ENCODE peak calls at places on chromosomes 12 and 14, in four cellular contexts. V is astrocyte of the spinal cord; E is epithelial cell of esophagus; A is CD8-positive, alpha-beta memory T cell. D is an unnamed sample.

GRCh38 chr14:32913725-32914124 is 25.0 kb upstream of the NPAS3 start:
- DNase-seq in V (peak; percentile 39), E (peak; percentile 19), A (no peak), D (no peak)

GRCh38 chr12:96434107-96434506 is 33.9 kb upstream of the CDK17 start:
- DNase-seq in V (peak; percentile 97), E (peak; percentile 55), A (peak; percentile 87), D (peak; percentile 98)

GRCh38 chr12:54967461-54967860 is 17.1 kb downstream of the TESPA1 start:
- DNase-seq in V (peak; percentile 13), E (peak; percentile 63), A (no peak), D (peak; percentile 62)

GRCh38 chr12:52353766-52354165 is 13.5 kb downstream of the KRT85 start:
- DNase-seq in V (no peak), E (no peak), A (no peak), D (no peak)

GRCh38 chr12:107485731-107486130 is 199.9 kb upstream of the PWP1 start:
- DNase-seq in V (no peak), E (no peak), A (no peak), D (no peak)

GRCh38 chr12:27970981-27971489 is 1.5 kb downstream of the PTHLH start:
- DNase-seq in V (peak; percentile 19), E (peak; percentile 81), A (no peak), D (no peak)

GRCh38 chr12:74722709-74723108 is 185.1 kb downstream of the ATXN7L3B start:
- DNase-seq in V (no peak), E (no peak), A (no peak), D (no peak)

GRCh38 chr12:102917026-102917787 is at the start of gene PAH:
- DNase-seq in V (no peak), E (peak; percentile 16), A (peak; percentile 52), D (no peak)

GRCh38 chr14:61584258-61584657 is 111.1 kb upstream of the HIF1A start:
- DNase-seq in V (peak; percentile 80), E (peak; percentile 87), A (no peak), D (no peak)

GRCh38 chr12:104243971-104244370 is 28.4 kb downstream of the TXNRD1 start:
- DNase-seq in V (no peak), E (no peak), A (no peak), D (no peak)

GRCh38 chr12:20883288-20883687 is 72.8 kb downstream of the SLCO1B3 start:
- DNase-seq in V (peak; percentile 16), E (peak; percentile 43), A (no peak), D (no peak)

GRCh38 chr14:92717571-92718042 is 30.8 kb downstream of the LGMN start:
- DNase-seq in V (no peak), E (no peak), A (no peak), D (no peak)

GRCh38 chr12:100359822-100360221 is 2.9 kb downstream of the SLC17A8 start:
- DNase-seq in V (no peak), E (peak; percentile 53), A (no peak), D (no peak)

DNA sequence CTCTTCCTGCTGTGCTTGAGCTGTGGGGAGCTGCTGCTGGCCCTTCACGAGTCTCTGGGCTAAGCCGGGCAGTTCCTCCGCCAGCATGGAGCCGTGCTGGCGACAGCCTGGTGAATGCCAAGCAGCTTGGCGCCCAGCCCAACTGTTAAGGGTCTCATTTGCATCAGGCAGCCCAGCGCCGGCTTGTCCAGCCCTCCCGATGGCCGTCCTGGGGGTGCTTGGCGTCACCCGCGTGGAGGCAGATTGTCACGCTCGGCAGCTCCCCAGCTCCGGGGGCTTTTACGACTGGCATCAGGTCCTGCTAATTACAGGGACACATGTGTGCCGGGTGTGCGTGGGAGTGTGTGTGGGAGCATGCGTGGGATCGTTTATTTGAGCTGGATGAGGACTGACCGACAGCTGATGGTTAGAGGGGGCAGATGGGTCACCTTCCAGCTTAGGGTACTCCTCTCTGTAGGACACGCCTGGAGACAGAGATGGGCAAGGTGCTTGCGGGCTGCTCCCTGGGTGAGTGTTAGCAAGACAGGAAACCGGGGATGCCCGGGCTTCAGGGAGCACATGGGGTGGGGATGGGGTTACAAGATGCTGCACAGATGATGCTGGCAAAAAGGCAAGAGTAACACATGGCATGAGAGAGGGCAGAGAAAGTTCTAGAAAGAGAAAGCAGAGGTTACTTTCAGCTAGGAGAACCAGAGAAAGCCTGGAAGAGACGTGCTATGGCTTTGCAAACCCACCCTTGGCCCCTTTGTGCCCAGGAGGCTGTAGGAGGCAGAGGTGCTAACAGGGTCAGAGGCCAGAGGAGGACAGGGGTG is 64.1 kb downstream of the KIF26A start:
- DNase-seq in V (no peak), E (no peak), A (no peak), D (no peak)
- H3K4me3 ChIP-seq in V (no peak overlapping the region), E (no peak overlapping the region), A (no peak overlapping the region), D (no peak overlapping the region)

DNA sequence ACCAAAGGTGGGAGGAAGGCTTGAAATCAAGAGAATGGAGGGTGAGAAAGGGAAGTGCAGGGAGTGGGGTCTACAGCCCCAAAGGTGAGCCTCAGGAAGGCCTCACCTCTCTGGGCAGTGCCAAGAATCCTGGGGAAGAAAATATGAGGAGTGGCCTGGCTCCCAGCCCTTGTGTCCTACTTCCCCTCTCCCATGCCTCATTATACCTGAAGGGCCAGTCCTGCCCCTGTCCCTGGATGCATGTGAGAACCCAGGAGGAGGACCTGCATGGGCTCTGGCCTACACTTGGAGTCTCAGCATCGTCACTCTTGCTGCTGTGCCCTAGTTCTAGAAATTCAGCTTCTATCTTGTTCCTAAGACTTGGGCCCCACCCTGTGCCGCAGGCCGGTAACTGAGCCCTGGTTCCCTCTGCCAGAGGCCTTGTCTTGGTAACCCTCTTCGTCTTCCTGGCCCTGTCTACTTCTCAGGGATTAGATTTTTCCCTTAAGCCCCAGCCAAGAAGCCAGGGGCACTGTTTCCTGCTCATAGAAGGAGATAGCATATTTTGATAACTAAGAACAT is 10.9 kb upstream of the MYH7 start:
- DNase-seq in V (no peak), E (peak; percentile 19), A (no peak), D (no peak)
- H3K4me3 ChIP-seq in V (no peak overlapping the region), E (no peak overlapping the region), A (no peak overlapping the region), D (no peak overlapping the region)

GRCh38 chr12:49230810-49231209 is 34.1 kb upstream of the TUBA1C start:
- DNase-seq in V (no peak), E (no peak), A (no peak), D (no peak)

GRCh38 chr12:49231881-49232650 is 32.8 kb upstream of the TUBA1C start:
- DNase-seq in V (peak; percentile 20), E (no peak), A (no peak), D (no peak)

GRCh38 chr12:49236423-49236822 is 28.5 kb upstream of the TUBA1C start:
- DNase-seq in V (no peak), E (no peak), A (no peak), D (no peak)

GRCh38 chr12:49232940-49233841 is 31.7 kb upstream of the TUBA1C start:
- DNase-seq in V (peak; percentile 61), E (no peak), A (no peak), D (no peak)

DNA sequence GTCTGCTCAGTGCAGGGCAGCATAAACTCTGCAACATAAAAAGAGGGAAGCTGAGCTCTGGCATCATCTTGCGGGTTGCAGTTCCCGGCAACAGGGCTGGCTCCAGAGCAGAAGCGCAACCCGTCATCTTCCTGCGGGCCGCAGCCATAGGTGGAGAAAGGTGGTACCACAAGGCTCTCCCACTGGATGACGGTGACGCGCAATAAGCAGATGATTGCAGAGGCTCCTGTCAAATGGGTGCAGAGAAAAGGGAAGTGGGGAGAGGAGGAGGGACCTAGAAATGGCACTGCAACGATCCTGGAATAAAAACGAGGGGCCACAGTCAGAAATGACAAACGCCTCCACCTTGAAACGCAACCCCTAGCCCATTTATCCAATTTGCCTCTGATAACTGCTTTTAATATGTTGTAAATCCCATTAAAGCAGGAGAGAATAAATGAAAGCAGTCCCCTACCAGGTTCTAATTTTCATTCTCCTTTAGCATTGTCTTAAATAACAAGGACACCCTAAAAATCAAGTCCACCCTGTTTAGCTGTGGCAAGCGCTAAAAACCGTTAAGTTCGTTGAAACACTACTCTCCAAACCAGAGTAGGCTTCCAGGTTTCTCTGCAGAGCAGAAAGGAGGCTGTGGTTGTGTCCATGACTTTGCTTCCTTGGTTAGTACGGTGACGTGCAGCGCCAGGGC is 30.9 kb upstream of the TUBA1C start:
- DNase-seq in V (peak; percentile 59), E (no peak), A (no peak), D (no peak)
- H3K4me3 ChIP-seq in V (no peak overlapping the region), E (peak overlapping the region; percentile 26), A (no peak overlapping the region), D (no peak overlapping the region)

GRCh38 chr14:76510255-76510654 is 134.3 kb downstream of the ESRRB start:
- DNase-seq in V (no peak), E (no peak), A (no peak), D (no peak)
- H3K4me3 ChIP-seq in V (no peak overlapping the region), E (no peak overlapping the region), A (no peak overlapping the region), D (no peak overlapping the region)

GRCh38 chr14:101775756-101776292 is 14.3 kb downstream of the PPP2R5C start:
- DNase-seq in V (no peak), E (no peak), A (no peak), D (no peak)

GRCh38 chr14:101774006-101774755 is 12.7 kb downstream of the PPP2R5C start:
- DNase-seq in V (no peak), E (no peak), A (no peak), D (peak; percentile 78)

GRCh38 chr14:101774814-101775213 is 13.3 kb downstream of the PPP2R5C start:
- DNase-seq in V (no peak), E (no peak), A (no peak), D (peak; percentile 82)

GRCh38 chr14:101772770-101773169 is 11.3 kb downstream of the PPP2R5C start:
- DNase-seq in V (no peak), E (peak; percentile 45), A (no peak), D (no peak)

GRCh38 chr14:101773378-101773777 is 11.9 kb downstream of the PPP2R5C start:
- DNase-seq in V (no peak), E (no peak), A (no peak), D (no peak)
- H3K4me3 ChIP-seq in V (no peak overlapping the region), E (no peak overlapping the region), A (no peak overlapping the region), D (no peak overlapping the region)

GRCh38 chr12:75998292-75999063 is 33.1 kb downstream of the PHLDA1 start:
- DNase-seq in V (no peak), E (peak; percentile 41), A (no peak), D (no peak)
- H3K4me3 ChIP-seq in V (no peak overlapping the region), E (no peak overlapping the region), A (no peak overlapping the region), D (no peak overlapping the region)

DNA sequence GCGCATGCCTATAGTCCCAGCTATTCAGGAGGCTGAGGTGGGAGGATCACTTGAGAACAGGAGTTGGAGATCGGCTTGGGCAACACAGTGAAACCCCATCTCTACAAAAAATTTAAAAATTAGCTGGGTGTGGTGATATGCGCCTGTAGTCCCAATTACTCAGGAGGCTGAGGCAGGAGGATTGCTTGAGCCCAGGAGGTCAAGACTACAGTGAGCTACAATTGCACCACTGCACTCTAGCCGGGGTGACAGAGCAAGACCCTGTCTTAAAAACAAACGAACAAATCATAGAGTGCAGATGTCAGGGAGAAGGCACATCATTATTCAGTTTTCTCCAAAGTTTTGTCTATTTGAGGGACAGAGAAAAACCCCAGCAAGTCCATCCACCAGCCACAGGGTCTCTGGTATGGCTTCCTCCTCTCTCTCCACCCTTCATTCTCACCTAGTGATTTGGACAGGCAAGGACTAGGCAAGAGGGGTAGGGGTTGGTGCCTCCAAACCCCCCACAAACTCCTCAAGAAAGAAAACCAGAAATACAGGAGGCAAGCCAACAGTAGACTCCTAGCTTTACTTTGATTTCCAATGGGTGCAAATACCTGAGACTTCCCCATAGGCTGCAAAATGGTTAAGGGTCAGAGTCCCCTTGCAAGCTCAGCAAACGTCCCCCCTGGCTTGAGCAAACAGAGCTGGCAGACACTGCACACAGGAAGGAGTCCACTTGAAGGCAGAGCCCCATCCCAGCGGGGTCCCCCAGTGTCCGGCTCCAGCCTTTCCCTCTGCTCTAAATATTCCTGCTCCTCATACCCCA is 26.5 kb upstream of the RPLP0 start:
- DNase-seq in V (no peak), E (no peak), A (no peak), D (no peak)
- H3K4me3 ChIP-seq in V (no peak overlapping the region), E (no peak overlapping the region), A (no peak overlapping the region), D (no peak overlapping the region)